ENCODE peak calls at places on chromosome 5, in four cellular contexts. O is H9, L is H1, I is mesendoderm. Z is an unnamed sample.
A peak's percentile ranks its signal among the peaks of the same experiment; 100 is the strongest.

GRCh38 chr5:172906436-172906835 is 52.8 kb upstream of the RPL26L1 start:
- DNase-seq in O (no peak), L (no peak), I (peak; percentile 60), Z (peak; percentile 80)

GRCh38 chr5:55172051-55172899 is 702 bp downstream of the CDC20B start:
- DNase-seq in O (peak; percentile 65), L (no peak), I (peak; percentile 90), Z (peak; percentile 78)

GRCh38 chr5:88860501-88860900 is 22.5 kb downstream of the MEF2C start:
- DNase-seq in O (no peak), L (no peak), I (no peak), Z (peak; percentile 27)

GRCh38 chr5:116231288-116231687 is 146.5 kb downstream of the COMMD10 start:
- DNase-seq in O (no peak), L (no peak), I (no peak), Z (no peak)

GRCh38 chr5:129460951-129461815 is 1.1 kb downstream of the ADAMTS19 start:
- DNase-seq in O (peak; percentile 73), L (no peak), I (peak; percentile 88), Z (no peak)

GRCh38 chr5:58188287-58188651 is 271.6 kb downstream of the PLK2 start:
- DNase-seq in O (no peak), L (no peak), I (peak; percentile 94), Z (peak; percentile 70)

GRCh38 chr5:150512368-150512747 is 4.4 kb downstream of the NDST1 start:
- DNase-seq in O (no peak), L (no peak), I (no peak), Z (no peak)

GRCh38 chr5:179316961-179317360 is 28.3 kb downstream of the ADAMTS2 start:
- DNase-seq in O (no peak), L (no peak), I (no peak), Z (no peak)

GRCh38 chr5:97375959-97376358 is 192.9 kb upstream of the RIOK2 start:
- DNase-seq in O (no peak), L (no peak), I (no peak), Z (no peak)

GRCh38 chr5:80655231-80655784 is 525 bp upstream of the DHFR start:
- DNase-seq in O (no peak), L (no peak), I (no peak), Z (peak; percentile 32)

GRCh38 chr5:115179959-115180709 is 10.4 kb upstream of the TRIM36 start:
- DNase-seq in O (peak; percentile 77), L (no peak), I (peak; percentile 62), Z (peak; percentile 4)

GRCh38 chr5:172446336-172447051 is 7.8 kb downstream of the SH3PXD2B start:
- DNase-seq in O (no peak), L (no peak), I (no peak), Z (no peak)

GRCh38 chr5:36946101-36946500 is 69.5 kb downstream of the NIPBL start:
- DNase-seq in O (no peak), L (no peak), I (no peak), Z (no peak)

GRCh38 chr5:36950586-36951457 is 74.3 kb downstream of the NIPBL start:
- DNase-seq in O (no peak), L (no peak), I (no peak), Z (peak; percentile 64)

GRCh38 chr5:36948041-36948440 is 71.5 kb downstream of the NIPBL start:
- DNase-seq in O (no peak), L (no peak), I (no peak), Z (peak; percentile 43)

GRCh38 chr5:36949593-36949992 is 73.0 kb downstream of the NIPBL start:
- DNase-seq in O (no peak), L (no peak), I (no peak), Z (no peak)

GRCh38 chr5:36948650-36949049 is 72.1 kb downstream of the NIPBL start:
- DNase-seq in O (no peak), L (no peak), I (no peak), Z (no peak)
- H4K8ac ChIP-seq in O (no peak overlapping the region), L (no peak overlapping the region), I (no peak overlapping the region), Z (no peak overlapping the region)

GRCh38 chr5:64796301-64796700 is 27.6 kb downstream of the CWC27 start:
- DNase-seq in O (no peak), L (no peak), I (no peak), Z (no peak)

GRCh38 chr5:64806537-64806936 is 37.8 kb downstream of the CWC27 start:
- DNase-seq in O (no peak), L (no peak), I (no peak), Z (no peak)

DNA sequence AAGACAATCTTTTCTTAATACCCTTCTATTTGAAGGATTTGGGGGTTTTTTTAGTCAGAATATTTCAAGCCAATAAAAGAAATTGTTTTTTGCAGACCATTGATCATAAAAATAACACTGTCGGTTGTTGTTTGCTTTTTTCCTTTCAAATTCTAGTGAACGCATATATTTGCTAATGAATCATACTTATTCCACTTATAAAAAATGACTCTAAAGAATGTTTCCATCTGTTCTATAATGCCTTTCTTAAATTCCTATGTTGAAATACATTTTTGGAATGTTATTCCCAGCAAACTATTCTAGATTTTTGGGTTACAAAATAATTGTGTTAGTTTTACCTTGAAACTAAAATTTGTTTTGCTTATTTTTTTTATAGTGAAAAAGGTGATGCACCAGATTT is 32.2 kb downstream of the CWC27 start:
- DNase-seq in O (no peak), L (no peak), I (no peak), Z (no peak)
- H3K56ac ChIP-seq in O (no peak overlapping the region), L (no peak overlapping the region), I (no peak overlapping the region), Z (no peak overlapping the region)

GRCh38 chr5:74185599-74185998 is 454.9 kb downstream of the ENC1 start:
- DNase-seq in O (no peak), L (no peak), I (no peak), Z (no peak)
- H2BK120ac ChIP-seq in O (no peak overlapping the region), L (no peak overlapping the region), I (no peak overlapping the region), Z (no peak overlapping the region)

DNA sequence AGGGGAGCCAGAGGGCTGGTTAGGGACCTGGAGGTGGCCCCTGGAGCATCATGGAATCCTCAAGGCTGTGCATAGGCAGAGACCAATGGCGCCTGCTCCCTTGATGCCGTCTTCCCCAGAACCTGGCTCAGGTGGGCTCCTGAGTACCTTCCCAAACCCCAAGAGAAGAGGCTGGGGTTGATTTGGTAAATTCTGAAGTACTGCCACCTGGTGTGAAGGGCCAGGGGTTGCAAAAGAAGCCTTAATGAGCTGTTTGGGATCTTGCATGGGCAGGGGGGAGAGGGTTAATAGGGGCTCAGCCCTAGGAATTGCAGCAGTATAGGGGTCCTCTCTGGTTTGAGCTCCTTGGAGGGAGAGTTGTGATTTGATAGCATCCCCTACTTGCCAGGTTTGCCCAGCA is 52.1 kb downstream of the CYSTM1 start:
- DNase-seq in O (no peak), L (no peak), I (no peak), Z (no peak)
- H4K8ac ChIP-seq in O (no peak overlapping the region), L (no peak overlapping the region), I (no peak overlapping the region), Z (no peak overlapping the region)

GRCh38 chr5:1423901-1424603 is 21.2 kb downstream of the SLC6A3 start:
- DNase-seq in O (no peak), L (no peak), I (no peak), Z (no peak)

GRCh38 chr5:1419476-1420210 is 25.6 kb downstream of the SLC6A3 start:
- DNase-seq in O (no peak), L (no peak), I (no peak), Z (no peak)

GRCh38 chr5:1418921-1419280 is 26.3 kb downstream of the SLC6A3 start:
- DNase-seq in O (no peak), L (no peak), I (no peak), Z (no peak)

GRCh38 chr5:1420211-1421195 is 24.7 kb downstream of the SLC6A3 start:
- DNase-seq in O (no peak), L (no peak), I (no peak), Z (no peak)

DNA sequence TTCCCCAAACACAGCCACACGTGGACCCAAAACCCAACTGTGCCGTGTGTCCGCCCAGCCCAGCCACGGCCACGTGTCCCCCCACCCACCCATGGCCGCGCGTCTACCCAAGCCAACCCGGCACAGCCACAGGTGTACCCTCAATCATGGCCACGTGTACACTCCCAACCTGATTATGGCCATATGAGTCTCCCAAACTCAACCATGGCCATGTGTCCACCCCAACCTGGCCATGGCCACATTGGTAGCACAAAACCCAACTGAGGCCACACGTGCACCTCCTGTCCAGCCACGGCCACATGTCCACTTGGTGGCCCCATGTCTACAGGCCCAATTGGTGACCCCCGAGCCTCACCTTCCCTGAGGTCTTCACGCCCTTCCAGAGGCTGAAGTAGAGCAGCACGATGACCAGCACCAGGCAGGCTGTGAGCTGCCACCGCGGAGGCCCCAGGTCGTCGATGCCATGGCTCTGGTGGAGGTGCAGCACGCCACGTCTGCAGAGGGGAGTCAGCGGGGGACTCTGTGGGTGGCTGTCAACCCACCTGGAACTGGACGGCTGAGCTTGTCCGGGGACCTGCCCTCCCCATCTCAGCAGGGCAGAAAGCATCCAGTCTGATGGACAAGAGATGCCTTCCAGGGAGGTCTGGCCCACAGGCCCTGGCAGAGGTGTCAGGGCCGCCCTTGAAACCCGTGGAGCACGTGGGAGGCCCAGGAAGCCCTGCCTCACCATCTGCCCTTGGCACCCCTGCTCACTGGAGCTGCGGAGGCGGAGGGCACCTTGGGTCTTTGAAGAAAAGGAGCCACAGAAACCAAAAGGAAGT is 23.5 kb downstream of the SLC6A3 start:
- DNase-seq in O (no peak), L (no peak), I (no peak), Z (no peak)
- H3K56ac ChIP-seq in O (no peak overlapping the region), L (no peak overlapping the region), I (no peak overlapping the region), Z (no peak overlapping the region)

DNA sequence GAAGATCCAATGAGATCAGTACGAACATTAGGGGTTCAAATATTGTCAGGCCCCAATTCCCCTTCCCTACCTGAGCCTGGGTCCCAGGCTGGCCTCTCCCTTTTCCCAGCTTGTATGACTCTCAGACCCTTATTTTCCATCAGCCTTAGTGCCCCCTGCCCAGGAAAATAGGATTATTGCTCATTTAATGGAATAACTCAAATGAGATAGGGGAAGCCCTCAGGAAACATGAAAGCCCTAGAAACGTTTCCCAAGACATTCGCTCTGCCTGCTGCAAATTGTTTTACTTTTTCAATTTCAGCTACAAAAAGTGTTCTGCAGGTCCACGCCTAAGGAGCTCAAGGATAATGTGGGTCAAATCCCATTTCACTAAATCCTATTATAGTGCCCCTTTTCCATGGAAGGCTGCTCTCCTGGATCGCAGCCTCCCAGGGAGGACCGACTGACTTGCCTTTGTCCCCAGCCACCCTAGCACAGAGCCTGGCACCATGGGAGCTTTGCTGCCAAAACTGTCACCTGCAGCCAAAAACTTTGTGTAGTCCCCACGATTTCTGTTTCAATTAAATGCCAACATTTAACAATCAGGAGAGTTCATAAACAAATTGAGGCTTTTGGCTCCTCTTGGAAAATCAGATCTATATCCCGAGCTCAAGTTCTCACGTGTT is 46.9 kb downstream of the THOC3 start:
- DNase-seq in O (no peak), L (no peak), I (no peak), Z (no peak)
- H2BK120ac ChIP-seq in O (no peak overlapping the region), L (no peak overlapping the region), I (no peak overlapping the region), Z (peak overlapping the region; percentile 91)

GRCh38 chr5:93569295-93570164 is 11.5 kb downstream of the NR2F1-AS1 start:
- DNase-seq in O (no peak), L (no peak), I (peak; percentile 45), Z (no peak)

GRCh38 chr5:93572101-93572772 is 8.8 kb downstream of the NR2F1-AS1 start:
- DNase-seq in O (no peak), L (no peak), I (no peak), Z (no peak)

GRCh38 chr5:93571111-93571977 is 9.7 kb downstream of the NR2F1-AS1 start:
- DNase-seq in O (peak; percentile 71), L (no peak), I (no peak), Z (no peak)

GRCh38 chr5:93572773-93573626 is 8.0 kb downstream of the NR2F1-AS1 start:
- DNase-seq in O (peak; percentile 75), L (no peak), I (peak; percentile 69), Z (no peak)

GRCh38 chr5:93570294-93571110 is 10.5 kb downstream of the NR2F1-AS1 start:
- DNase-seq in O (peak; percentile 75), L (no peak), I (no peak), Z (no peak)
- H4K8ac ChIP-seq in O (no peak overlapping the region), L (peak overlapping the region; percentile 31), I (no peak overlapping the region), Z (no peak overlapping the region)

Z was measured in IMR-90.